ENCODE peak calls at places on chromosome 7, in four cellular contexts. O is astrocyte of the cerebellum, A is upper lobe of right lung, P is psoas muscle. X is an unnamed sample.

GRCh38 chr7:46156039-46156438 is 235.0 kb upstream of the IGFBP3 start:
- DNase-seq in O (no peak), P (no peak), A (no peak), X (no peak)

GRCh38 chr7:116418524-116418923 is 81.0 kb upstream of the CAV2 start:
- DNase-seq in A (no peak), P (no peak), O (no peak), X (no peak)

GRCh38 chr7:117759950-117760640 is 113.1 kb downstream of the CTTNBP2 start:
- DNase-seq in O (no peak), A (no peak), P (no peak), X (no peak)

GRCh38 chr7:17497549-17498193 is 199.2 kb downstream of the AHR start:
- DNase-seq in A (no peak), P (no peak), O (peak), X (no peak)

GRCh38 chr7:42198296-42198695 is 38.7 kb downstream of the GLI3 start:
- DNase-seq in O (no peak), A (no peak), P (no peak), X (no peak)

GRCh38 chr7:129122751-129123516 is 21.6 kb upstream of the TSPAN33 start:
- DNase-seq in P (no peak), A (no peak), O (no peak), X (peak)

GRCh38 chr7:66507764-66508296 is 120.9 kb upstream of the KCTD7 start:
- DNase-seq in A (no peak), P (no peak), O (no peak), X (no peak)

GRCh38 chr7:80806653-80807052 is 112.2 kb downstream of the SEMA3C start:
- DNase-seq in A (no peak), O (peak), P (no peak), X (no peak)

GRCh38 chr7:69775231-69775771 is 177.0 kb downstream of the AUTS2 start:
- DNase-seq in A (no peak), O (no peak), P (no peak), X (no peak)

GRCh38 chr7:23396222-23396621 is 74.1 kb downstream of the IGF2BP3 start:
- DNase-seq in O (peak), P (no peak), A (no peak), X (no peak)

GRCh38 chr7:107678110-107678753 is 17.6 kb downstream of the SLC26A4 start:
- DNase-seq in A (no peak), P (no peak), O (no peak), X (no peak)

GRCh38 chr7:9242604-9243003 is 809.2 kb downstream of the NXPH1 start:
- DNase-seq in O (no peak), P (no peak), A (no peak), X (no peak)

GRCh38 chr7:129553861-129554530 is 51.7 kb downstream of the SMKR1 start:
- DNase-seq in A (no peak), P (no peak), O (peak), X (no peak)

GRCh38 chr7:115346685-115347084 is 424.8 kb downstream of the MDFIC start:
- DNase-seq in A (no peak), O (no peak), P (no peak), X (no peak)

GRCh38 chr7:115338016-115338415 is 416.1 kb downstream of the MDFIC start:
- DNase-seq in O (no peak), A (no peak), P (no peak), X (no peak)

GRCh38 chr7:115340828-115341227 is 418.9 kb downstream of the MDFIC start:
- DNase-seq in A (no peak), O (peak), P (no peak), X (peak)
- TF ChIP-seq CTCF in A (peak), O (peak), P (peak), X (peak)

GRCh38 chr7:13414181-13414580 is 575.3 kb downstream of the ETV1 start:
- DNase-seq in P (no peak), A (no peak), O (no peak), X (no peak)
- H3K4me3 ChIP-seq in P (peak), A (no peak), O (no peak), X (no peak)

DNA sequence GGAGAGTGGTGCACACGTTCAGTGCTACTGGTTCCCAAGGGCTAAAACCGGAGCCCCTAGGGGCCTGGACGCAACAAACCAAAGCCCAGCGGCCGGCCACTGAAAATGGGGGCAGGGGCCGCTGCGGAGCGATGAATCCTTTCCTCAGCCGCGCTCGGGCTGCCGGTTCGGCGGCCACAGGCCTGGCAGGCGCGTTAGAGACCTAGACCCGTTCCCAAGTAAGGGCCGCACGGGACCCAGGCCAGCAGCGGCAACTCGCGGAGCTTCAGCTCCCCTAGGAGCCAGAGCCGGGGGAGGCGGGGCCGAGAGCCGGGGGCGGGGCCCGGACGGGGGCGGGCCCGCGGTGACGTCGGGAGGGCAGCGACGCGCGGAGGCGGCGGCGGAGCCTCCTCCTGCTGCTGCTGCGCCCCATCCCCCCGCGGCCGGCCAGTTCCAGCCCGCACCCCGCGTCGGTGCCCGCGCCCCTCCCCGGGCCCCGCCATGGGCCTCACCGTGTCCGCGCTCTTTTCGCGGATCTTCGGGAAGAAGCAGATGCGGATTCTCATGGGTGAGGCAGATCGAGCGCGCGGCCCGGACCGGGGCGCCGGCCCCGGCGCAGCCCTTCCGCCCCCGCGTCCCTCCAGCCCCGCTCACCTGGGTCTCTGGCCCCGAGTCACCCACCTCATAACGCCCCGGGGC is at the start of gene ARF5:
- DNase-seq in A (peak), O (no peak), P (peak), X (no peak)
- TF ChIP-seq CTCF in A (no peak), O (no peak), P (peak), X (no peak)

GRCh38 chr7:120998525-120998924 is 10.0 kb downstream of the CPED1 start:
- DNase-seq in O (no peak), P (no peak), A (no peak), X (no peak)

GRCh38 chr7:121001234-121001633 is 12.7 kb downstream of the CPED1 start:
- DNase-seq in A (no peak), O (no peak), P (no peak), X (no peak)

GRCh38 chr7:120998996-120999565 is 10.6 kb downstream of the CPED1 start:
- DNase-seq in P (no peak), A (no peak), O (no peak), X (no peak)

GRCh38 chr7:121001932-121002754 is 13.6 kb downstream of the CPED1 start:
- DNase-seq in O (no peak), P (no peak), A (no peak), X (no peak)

GRCh38 chr7:121000091-121000983 is 11.8 kb downstream of the CPED1 start:
- DNase-seq in P (no peak), A (no peak), O (no peak), X (no peak)
- H3K4me3 ChIP-seq in P (peak), A (no peak), O (no peak), X (no peak)

GRCh38 chr7:25090374-25090773 is 34.7 kb downstream of the CYCS start:
- DNase-seq in O (no peak), P (no peak), A (no peak), X (no peak)

GRCh38 chr7:25091757-25092156 is 33.3 kb downstream of the CYCS start:
- DNase-seq in O (no peak), A (no peak), P (no peak), X (no peak)

GRCh38 chr7:25093268-25093802 is 31.7 kb downstream of the CYCS start:
- DNase-seq in P (peak), O (peak), A (peak), X (no peak)

GRCh38 chr7:25087855-25088254 is 37.2 kb downstream of the CYCS start:
- DNase-seq in O (no peak), A (no peak), P (no peak), X (no peak)

DNA sequence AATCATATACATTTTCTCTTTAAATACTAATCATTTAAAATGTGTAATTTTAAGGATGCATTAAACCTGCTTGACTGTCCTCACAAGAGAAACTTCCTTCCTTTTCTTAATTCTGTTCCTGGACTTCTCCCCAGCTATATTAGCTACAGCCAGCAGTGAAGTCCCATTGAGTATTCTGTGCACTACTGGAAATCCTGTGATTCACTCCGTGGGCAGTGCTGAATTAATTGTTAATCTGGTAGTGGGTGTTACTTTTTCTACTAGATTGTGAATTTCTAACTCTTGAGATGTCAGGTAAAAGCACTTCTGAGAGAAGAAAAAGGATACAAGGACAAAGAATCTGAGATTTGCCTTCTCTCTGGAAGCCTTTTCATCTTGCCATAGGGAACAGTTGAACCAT is 33.9 kb downstream of the CYCS start:
- DNase-seq in O (no peak), P (no peak), A (no peak), X (no peak)
- TF ChIP-seq CTCF in O (no peak), P (no peak), A (no peak), X (no peak)

DNA sequence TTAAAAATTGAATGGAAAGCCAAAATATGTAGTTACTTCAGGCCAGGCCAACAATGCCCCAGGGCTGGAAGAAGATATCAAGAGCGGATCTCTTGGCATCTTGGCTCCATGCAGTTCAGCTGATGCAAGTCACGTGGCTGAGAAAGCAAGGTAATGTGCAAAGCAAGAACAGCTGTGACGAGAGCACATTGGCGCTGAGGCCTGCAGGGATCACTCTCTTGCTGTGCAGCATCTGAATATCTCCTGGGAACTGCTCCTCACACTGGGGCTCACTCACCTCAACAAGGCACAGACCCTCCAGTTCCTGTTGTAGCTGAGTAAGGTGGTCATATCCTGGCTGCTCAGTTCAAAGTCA is 14.0 kb downstream of the AKR1B1 start:
- DNase-seq in O (no peak), A (no peak), P (no peak), X (no peak)
- H3K4me3 ChIP-seq in O (no peak), A (no peak), P (no peak), X (no peak)

GRCh38 chr7:146773506-146773905 is 656.9 kb downstream of the CNTNAP2 start:
- DNase-seq in O (no peak), P (no peak), A (no peak), X (no peak)

GRCh38 chr7:146768941-146769340 is 652.3 kb downstream of the CNTNAP2 start:
- DNase-seq in P (no peak), A (no peak), O (no peak), X (no peak)

DNA sequence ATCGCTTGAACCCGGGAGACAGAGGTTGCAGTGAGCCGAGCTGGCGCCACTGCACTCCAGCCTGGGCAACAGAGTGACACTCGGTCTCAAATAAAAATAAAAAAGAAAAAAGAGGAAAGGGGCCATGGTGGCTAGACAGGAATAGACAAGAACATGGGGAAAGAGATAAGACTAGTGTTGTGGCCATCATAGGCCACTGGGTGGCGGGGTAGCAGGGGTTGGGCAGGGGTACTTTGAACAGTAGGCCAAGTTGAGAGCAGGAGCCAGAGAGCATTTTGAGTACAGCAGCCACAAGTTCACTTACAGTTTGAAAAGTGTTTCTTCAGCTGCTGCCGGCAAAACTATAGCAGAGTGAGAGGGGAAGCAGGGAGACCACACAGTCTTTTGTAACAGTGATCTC is 656.0 kb downstream of the CNTNAP2 start:
- DNase-seq in P (no peak), A (no peak), O (no peak), X (no peak)
- TF ChIP-seq CTCF in P (no peak), A (no peak), O (no peak), X (no peak)

DNA sequence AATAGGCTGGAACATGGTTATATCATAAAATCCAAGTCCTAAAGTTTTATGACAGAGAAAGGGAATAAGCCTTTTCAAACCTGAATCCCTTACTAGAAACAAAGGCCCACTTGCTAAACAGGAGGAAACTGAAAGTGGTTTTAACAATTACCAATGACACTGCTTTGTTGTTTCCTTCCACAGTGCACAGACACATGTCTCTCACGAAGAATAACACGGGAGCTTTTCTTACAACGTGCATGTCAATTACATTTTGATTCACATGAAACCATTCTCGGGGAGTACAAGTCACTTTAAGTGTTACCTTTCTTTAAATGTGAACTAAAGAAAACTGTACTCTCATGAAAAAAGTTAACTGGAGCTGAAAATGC is 1.4 kb downstream of the MRPS33 start:
- DNase-seq in O (no peak), P (no peak), A (no peak), X (no peak)
- H3K4me3 ChIP-seq in O (no peak), P (peak), A (no peak), X (peak)

X was measured in epithelial cell of proximal tubule.